ENCODE peak calls at places on chromosomes 16 and 17, in eight cellular contexts. I, O, F, P, V, T, A and X are unnamed samples.

GRCh38 chr17:56431736-56432135 is 161.8 kb upstream of the NOG start:
- DNase-seq in I (no peak), O (no peak), F (no peak), P (no peak), V (no peak), T (no peak), A (no peak), X (no peak)

GRCh38 chr17:20127660-20128413 is 118.7 kb downstream of the SPECC1 start:
- DNase-seq in I (no peak), O (no peak), F (no peak), P (no peak), V (no peak), T (no peak), A (no peak), X (no peak)

GRCh38 chr17:49817993-49818392 is 29.5 kb downstream of the KAT7 start:
- DNase-seq in I (no peak), O (peak), F (no peak), P (no peak), V (no peak), T (no peak), A (no peak), X (no peak)

GRCh38 chr16:4505356-4506153 is 29.4 kb downstream of the HMOX2 start:
- DNase-seq in I (no peak), O (no peak), F (peak), P (no peak), V (no peak), T (no peak), A (no peak), X (no peak)

GRCh38 chr16:2838928-2839327 is 8.8 kb downstream of the ZG16B start:
- DNase-seq in I (peak), O (peak), F (peak), P (peak), V (peak), T (no peak), A (peak), X (no peak)

GRCh38 chr17:8121531-8122390 is 2.1 kb downstream of the HES7 start:
- DNase-seq in I (peak), O (peak), F (no peak), P (peak), V (peak), T (no peak), A (peak), X (no peak)

GRCh38 chr17:3029213-3029913 is 34.0 kb downstream of the OR1D5 start:
- DNase-seq in I (peak), O (no peak), F (no peak), P (no peak), V (no peak), T (no peak), A (no peak), X (no peak)

GRCh38 chr16:8576141-8577004 is 13.9 kb downstream of the TMEM114 start:
- DNase-seq in I (no peak), O (no peak), F (no peak), P (no peak), V (no peak), T (no peak), A (no peak), X (no peak)

GRCh38 chr17:44848961-44849489 is 1.3 kb downstream of the HIGD1B start:
- DNase-seq in I (no peak), O (no peak), F (no peak), P (no peak), V (no peak), T (no peak), A (no peak), X (no peak)

GRCh38 chr16:47848481-47849109 is 307.2 kb downstream of the ABCC12 start:
- DNase-seq in I (no peak), O (no peak), F (no peak), P (no peak), V (no peak), T (no peak), A (peak), X (no peak)

GRCh38 chr16:6132121-6132520 is 1034.5 kb upstream of the EEF2KMT start:
- DNase-seq in I (no peak), O (no peak), F (no peak), P (no peak), V (no peak), T (no peak), A (peak), X (no peak)

GRCh38 chr17:38416840-38417209 is 11.4 kb upstream of the ARHGAP23 start:
- DNase-seq in I (no peak), O (peak), F (no peak), P (no peak), V (no peak), T (no peak), A (no peak), X (no peak)

GRCh38 chr17:72977768-72978417 is 114.6 kb downstream of the SLC39A11 start:
- DNase-seq in I (no peak), O (no peak), F (no peak), P (no peak), V (no peak), T (no peak), A (no peak), X (no peak)

GRCh38 chr17:68697850-68698313 is 96.7 kb upstream of the FAM20A start:
- DNase-seq in I (no peak), O (no peak), F (no peak), P (no peak), V (no peak), T (no peak), A (no peak), X (no peak)

GRCh38 chr16:12158428-12158827 is 181.9 kb downstream of the SNX29 start:
- DNase-seq in I (no peak), O (no peak), F (no peak), P (no peak), V (no peak), T (no peak), A (no peak), X (no peak)

GRCh38 chr17:13883659-13884058 is 185.6 kb upstream of the COX10 start:
- DNase-seq in I (no peak), O (no peak), F (no peak), P (no peak), V (no peak), T (no peak), A (no peak), X (no peak)

GRCh38 chr16:50889746-50890145 is 147.9 kb downstream of the CYLD start:
- DNase-seq in I (no peak), O (no peak), F (no peak), P (no peak), V (no peak), T (no peak), A (no peak), X (peak)

GRCh38 chr17:65455972-65456343 is 105.5 kb downstream of the AXIN2 start:
- DNase-seq in I (peak), O (peak), F (no peak), P (peak), V (peak), T (peak), A (peak), X (no peak)

GRCh38 chr17:4623249-4623648 is 18.2 kb downstream of the ALOX15 start:
- DNase-seq in I (no peak), O (no peak), F (no peak), P (no peak), V (no peak), T (no peak), A (no peak), X (no peak)

GRCh38 chr17:4953461-4953961 is 2.6 kb downstream of the ENO3 start:
- DNase-seq in I (peak), O (no peak), F (no peak), P (peak), V (no peak), T (no peak), A (no peak), X (no peak)

GRCh38 chr16:21260870-21261791 is 17.0 kb downstream of the CRYM start:
- DNase-seq in I (no peak), O (no peak), F (no peak), P (peak), V (no peak), T (no peak), A (no peak), X (no peak)

GRCh38 chr17:1059131-1059795 is 62.3 kb downstream of the TIMM22 start:
- DNase-seq in I (peak), O (no peak), F (no peak), P (no peak), V (no peak), T (no peak), A (no peak), X (no peak)

GRCh38 chr17:36544049-36544319 is 735 bp upstream of the GGNBP2 start:
- DNase-seq in I (peak), O (peak), F (no peak), P (peak), V (peak), T (peak), A (peak), X (peak)

GRCh38 chr17:71467719-71468118 is 653.1 kb upstream of the SOX9 start:
- DNase-seq in I (no peak), O (no peak), F (peak), P (no peak), V (no peak), T (no peak), A (no peak), X (no peak)

GRCh38 chr16:27228621-27229501 is 25.5 kb downstream of the KDM8 start:
- DNase-seq in I (peak), O (no peak), F (no peak), P (no peak), V (no peak), T (peak), A (no peak), X (no peak)

GRCh38 chr17:32875230-32875903 is 1.6 kb downstream of the MYO1D start:
- DNase-seq in I (no peak), O (no peak), F (no peak), P (no peak), V (no peak), T (no peak), A (no peak), X (no peak)
- H3K4me3 ChIP-seq in I (peak), O (no peak), F (peak), P (peak), V (no peak), T (peak), A (no peak), X (peak)

DNA sequence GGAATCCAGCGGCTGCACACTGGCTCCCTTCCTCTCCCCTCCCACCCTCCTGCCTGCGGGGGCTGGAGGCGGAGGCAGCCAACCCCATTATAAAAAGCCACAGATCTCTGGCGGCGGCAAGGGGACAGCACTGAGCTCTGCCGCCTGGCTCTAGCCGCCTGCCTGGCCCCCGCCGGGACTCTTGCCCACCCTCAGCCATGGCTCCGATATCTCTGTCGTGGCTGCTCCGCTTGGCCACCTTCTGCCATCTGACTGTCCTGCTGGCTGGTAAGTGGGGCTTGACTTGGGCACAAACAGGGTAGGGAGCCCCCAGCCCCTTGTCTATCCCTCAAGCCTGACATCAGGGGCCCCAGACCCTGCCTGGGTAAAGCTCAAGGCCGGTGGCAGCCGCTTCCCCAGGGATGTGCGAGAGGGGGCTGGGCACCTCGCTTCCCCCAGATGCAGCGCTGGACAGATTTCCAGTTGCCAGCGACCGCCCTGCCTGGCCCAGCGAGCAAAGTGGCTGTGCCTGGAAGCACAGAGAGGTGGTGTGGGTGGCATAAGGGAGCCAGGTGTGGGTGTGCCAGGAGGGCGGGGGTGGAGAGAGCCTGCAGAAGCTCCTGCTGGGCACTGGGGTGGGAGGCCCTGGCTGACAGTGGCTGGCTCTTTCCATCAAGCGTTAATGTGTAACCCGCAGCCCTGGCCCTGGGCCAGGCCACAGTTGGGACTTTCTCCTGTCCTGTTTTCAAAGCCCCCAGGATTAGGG is at the start of gene CX3CL1:
- DNase-seq in I (no peak), O (no peak), F (peak), P (peak), V (peak), T (no peak), A (peak), X (peak)
- H3K4me3 ChIP-seq in I (peak), O (no peak), F (peak), P (no peak), V (peak), T (peak), A (no peak), X (peak)

GRCh38 chr16:87279094-87279658 is 38.0 kb downstream of the C16orf95 start:
- DNase-seq in I (no peak), O (no peak), F (no peak), P (no peak), V (no peak), T (no peak), A (no peak), X (no peak)
- H3K4me3 ChIP-seq in I (no peak), O (no peak), F (no peak), P (no peak), V (no peak), T (no peak), A (no peak), X (no peak)

GRCh38 chr16:80682435-80683070 is 121.8 kb downstream of the CDYL2 start:
- DNase-seq in I (no peak), O (no peak), F (no peak), P (no peak), V (no peak), T (no peak), A (no peak), X (no peak)
- H3K4me3 ChIP-seq in I (no peak), O (no peak), F (no peak), P (no peak), V (no peak), T (no peak), A (no peak), X (no peak)

DNA sequence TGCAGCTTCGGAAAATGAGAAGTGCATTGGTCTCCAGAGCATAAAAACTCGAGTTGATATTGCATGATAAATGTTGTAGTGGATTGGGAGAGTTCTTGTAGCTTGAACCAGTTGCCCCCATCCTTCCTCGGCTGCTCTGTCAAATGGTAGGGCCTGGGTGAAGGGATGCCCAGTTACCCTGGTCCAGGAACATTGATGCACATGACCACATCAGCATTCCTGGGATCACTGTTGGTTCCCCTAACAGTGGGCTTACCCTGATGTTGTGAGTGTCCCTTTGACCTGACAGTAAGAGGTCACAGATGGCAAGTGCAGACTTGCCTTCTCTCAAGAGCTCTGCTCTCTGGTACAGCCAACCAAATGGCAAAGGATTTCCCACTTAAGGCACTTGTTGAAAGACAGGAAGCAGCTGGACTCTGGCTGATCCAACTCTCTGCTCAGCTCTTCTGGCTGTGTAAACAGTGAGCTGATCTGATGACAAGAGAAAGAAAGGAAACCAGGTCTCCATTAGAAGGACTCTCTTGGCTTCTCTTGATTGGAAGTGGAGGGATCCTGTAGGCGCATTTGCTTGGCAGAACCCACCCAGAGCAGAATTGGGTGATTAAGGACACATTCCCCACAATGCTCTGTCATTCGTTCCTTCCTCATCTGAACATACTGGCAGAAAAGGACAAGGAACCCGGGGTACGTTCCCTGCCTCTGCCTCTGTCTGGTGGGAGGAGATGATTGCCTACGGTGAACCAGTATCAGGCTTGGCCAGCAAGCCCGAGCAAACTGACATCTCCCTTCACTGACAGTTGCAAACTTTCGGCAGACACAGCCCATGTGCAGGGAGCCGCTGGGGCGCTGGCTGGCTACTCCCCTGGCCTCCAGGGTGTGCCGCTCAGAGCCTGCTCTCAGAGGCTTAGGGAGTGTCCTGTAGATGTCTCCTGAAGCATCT is 29.3 kb downstream of the LDHD start:
- DNase-seq in I (peak), O (peak), F (no peak), P (peak), V (no peak), T (peak), A (no peak), X (peak)
- H3K4me3 ChIP-seq in I (peak), O (no peak), F (no peak), P (no peak), V (no peak), T (peak), A (no peak), X (no peak)

DNA sequence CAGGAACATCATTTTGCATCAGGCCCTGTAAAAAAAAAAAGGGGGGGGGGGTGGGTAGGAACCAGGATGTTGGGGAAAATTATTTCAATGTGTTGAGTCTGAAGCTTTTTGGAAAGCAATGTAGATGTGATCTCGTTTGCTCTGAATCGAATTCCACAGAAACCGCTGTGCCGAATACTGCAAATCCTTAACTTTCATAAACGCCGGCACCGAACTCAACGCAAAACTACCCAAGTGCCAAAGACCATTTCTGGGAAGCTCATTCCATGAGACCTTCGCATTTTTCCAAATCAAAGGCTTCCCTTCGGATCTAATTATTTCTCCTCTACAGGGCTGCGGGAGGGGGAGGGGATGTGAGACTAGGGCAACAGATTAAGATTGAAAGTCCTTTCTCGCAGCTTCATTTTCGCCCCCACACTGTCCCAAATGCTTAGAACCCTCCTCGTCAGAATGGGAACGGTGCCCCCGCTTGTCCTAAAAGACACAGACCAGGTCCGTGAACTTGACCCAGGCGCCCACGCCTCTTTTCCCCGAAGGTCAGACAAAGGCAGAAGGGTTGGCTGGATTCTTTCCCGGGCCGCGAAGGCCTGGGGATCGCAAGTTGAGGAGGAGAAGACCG is 4.0 kb downstream of the PRAC1 start:
- DNase-seq in I (no peak), O (no peak), F (no peak), P (no peak), V (peak), T (no peak), A (no peak), X (no peak)
- H3K4me3 ChIP-seq in I (no peak), O (no peak), F (no peak), P (no peak), V (peak), T (no peak), A (peak), X (no peak)

GRCh38 chr16:24514096-24514495 is 25.3 kb upstream of the RBBP6 start:
- DNase-seq in I (no peak), O (no peak), F (no peak), P (no peak), V (no peak), T (no peak), A (no peak), X (no peak)

GRCh38 chr16:24515186-24515585 is 24.2 kb upstream of the RBBP6 start:
- DNase-seq in I (no peak), O (no peak), F (no peak), P (no peak), V (no peak), T (no peak), A (no peak), X (no peak)

GRCh38 chr16:24518498-24518897 is 20.9 kb upstream of the RBBP6 start:
- DNase-seq in I (no peak), O (no peak), F (no peak), P (no peak), V (no peak), T (no peak), A (no peak), X (no peak)

GRCh38 chr16:24520983-24521382 is 18.4 kb upstream of the RBBP6 start:
- DNase-seq in I (no peak), O (no peak), F (no peak), P (no peak), V (no peak), T (no peak), A (no peak), X (no peak)

DNA sequence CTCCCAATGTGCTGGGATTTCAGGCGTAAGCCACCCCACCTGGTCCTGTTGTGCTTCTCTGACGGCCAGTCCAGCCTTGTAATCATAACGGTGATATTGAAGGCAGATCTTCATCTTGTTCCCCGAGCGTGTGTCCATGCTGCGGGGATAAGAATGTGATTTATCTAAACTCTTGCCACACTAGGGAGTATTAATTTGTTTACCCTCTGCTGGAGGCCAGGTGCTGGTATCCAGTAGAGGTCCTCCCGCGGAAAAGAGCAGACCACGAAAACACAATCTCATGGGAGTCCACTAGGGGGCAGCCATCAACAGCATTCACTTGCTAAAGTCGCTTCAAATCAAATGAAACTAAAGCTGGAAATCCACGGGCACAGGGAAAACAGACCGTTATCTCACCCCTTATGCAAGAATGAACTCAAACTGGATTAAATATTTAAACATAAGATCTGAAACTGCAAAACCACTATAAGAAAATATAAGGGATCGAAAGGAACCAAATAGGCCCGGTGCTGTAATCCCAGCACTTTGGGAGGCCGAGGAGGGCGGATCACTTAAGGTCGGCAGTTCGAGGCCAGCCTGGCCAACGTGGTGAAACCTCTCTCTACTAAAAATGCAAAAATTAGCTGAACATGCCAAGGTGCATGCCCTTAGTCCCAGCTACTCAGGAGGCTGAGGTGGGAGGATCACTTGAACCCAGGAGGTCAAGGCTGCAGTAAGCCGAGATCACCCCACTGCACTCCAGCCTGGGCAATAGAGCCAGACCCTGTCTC is 22.3 kb upstream of the RBBP6 start:
- DNase-seq in I (peak), O (peak), F (peak), P (peak), V (peak), T (peak), A (peak), X (peak)
- H3K4me3 ChIP-seq in I (peak), O (no peak), F (peak), P (no peak), V (no peak), T (peak), A (no peak), X (no peak)

DNA sequence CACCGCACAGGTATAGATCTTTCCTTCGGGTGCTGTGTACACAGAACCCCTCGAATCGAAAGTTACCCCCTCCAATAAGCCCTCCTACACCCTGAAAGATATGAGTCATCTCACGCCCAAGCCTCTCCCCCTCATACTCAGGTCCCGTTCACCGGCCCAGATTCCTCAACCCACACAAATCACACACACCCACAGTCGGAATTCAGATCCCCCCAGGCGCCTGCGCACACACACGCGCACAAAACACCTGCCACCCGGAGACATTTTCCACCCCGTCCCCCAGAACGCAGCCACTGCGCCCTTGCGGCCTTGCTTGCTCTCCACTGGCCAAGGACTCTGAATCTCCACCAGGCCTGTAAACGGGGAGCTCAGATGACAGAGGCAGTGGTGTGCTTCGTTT is 4.9 kb downstream of the JPH3 start:
- DNase-seq in I (no peak), O (no peak), F (no peak), P (no peak), V (no peak), T (no peak), A (no peak), X (no peak)
- H3K4me3 ChIP-seq in I (no peak), O (no peak), F (no peak), P (no peak), V (no peak), T (no peak), A (no peak), X (no peak)